ENCODE peak calls at places on chromosomes 7 and 10, in nine cellular contexts. S, R, G, B, Q, U, A, M and D are unnamed samples.

GRCh38 chr10:125125951-125126735 is 34.2 kb downstream of the CTBP2 start:
- DNase-seq in S (no peak), R (no peak), G (no peak), B (no peak), Q (no peak), U (no peak), A (no peak), M (no peak), D (no peak)

GRCh38 chr7:88401009-88401623 is 94.4 kb upstream of the STEAP4 start:
- DNase-seq in S (peak; percentile 23), R (no peak), G (no peak), B (no peak), Q (no peak), U (peak; percentile 22), A (no peak), M (no peak), D (peak; percentile 16)

GRCh38 chr7:111647881-111648280 is 85.6 kb upstream of the IMMP2L start:
- DNase-seq in S (no peak), R (no peak), G (no peak), B (no peak), Q (no peak), U (no peak), A (no peak), M (no peak), D (no peak)

GRCh38 chr7:28155019-28155660 is 25.5 kb downstream of the JAZF1 start:
- DNase-seq in S (no peak), R (no peak), G (no peak), B (no peak), Q (no peak), U (no peak), A (no peak), M (no peak), D (no peak)

GRCh38 chr7:113731571-113731970 is 187.2 kb downstream of the PPP1R3A start:
- DNase-seq in S (no peak), R (no peak), G (no peak), B (no peak), Q (no peak), U (no peak), A (no peak), M (no peak), D (no peak)

GRCh38 chr7:152313879-152314604 is 121.8 kb downstream of the KMT2C start:
- DNase-seq in S (peak; percentile 81), R (peak; percentile 94), G (peak; percentile 53), B (no peak), Q (peak; percentile 57), U (peak; percentile 88), A (peak; percentile 92), M (peak; percentile 12), D (no peak)

GRCh38 chr7:6248581-6248980 is 23.8 kb downstream of the CYTH3 start:
- DNase-seq in S (no peak), R (peak; percentile 86), G (no peak), B (no peak), Q (peak; percentile 41), U (no peak), A (peak; percentile 83), M (no peak), D (no peak)

GRCh38 chr10:21572578-21572977 is 38.5 kb downstream of the MLLT10 start:
- DNase-seq in S (peak; percentile 30), R (peak; percentile 57), G (no peak), B (no peak), Q (peak; percentile 65), U (no peak), A (peak; percentile 42), M (no peak), D (no peak)

GRCh38 chr10:73593812-73594211 is 2.7 kb upstream of the USP54 start:
- DNase-seq in S (no peak), R (no peak), G (no peak), B (no peak), Q (no peak), U (no peak), A (no peak), M (no peak), D (no peak)

GRCh38 chr10:101559596-101560292 is 28.3 kb downstream of the POLL start:
- DNase-seq in S (no peak), R (no peak), G (no peak), B (no peak), Q (no peak), U (no peak), A (no peak), M (no peak), D (no peak)

GRCh38 chr7:4124904-4125477 is 557.1 kb upstream of the FOXK1 start:
- DNase-seq in S (no peak), R (no peak), G (no peak), B (no peak), Q (no peak), U (no peak), A (no peak), M (no peak), D (no peak)

GRCh38 chr10:18164771-18165361 is 24.6 kb downstream of the CACNB2 start:
- DNase-seq in S (no peak), R (peak; percentile 92), G (no peak), B (no peak), Q (no peak), U (no peak), A (peak; percentile 93), M (no peak), D (no peak)

GRCh38 chr7:145718129-145718528 is 398.5 kb upstream of the CNTNAP2 start:
- DNase-seq in S (no peak), R (no peak), G (no peak), B (no peak), Q (no peak), U (no peak), A (no peak), M (no peak), D (no peak)

GRCh38 chr7:83484266-83484665 is 164.7 kb downstream of the SEMA3E start:
- DNase-seq in S (no peak), R (no peak), G (no peak), B (no peak), Q (no peak), U (no peak), A (no peak), M (no peak), D (no peak)

GRCh38 chr7:35545831-35546230 is 149.1 kb downstream of the HERPUD2 start:
- DNase-seq in S (no peak), R (no peak), G (no peak), B (no peak), Q (no peak), U (no peak), A (no peak), M (no peak), D (no peak)

GRCh38 chr10:86217386-86218080 is 149.1 kb downstream of the GRID1 start:
- DNase-seq in S (no peak), R (peak; percentile 51), G (no peak), B (no peak), Q (no peak), U (no peak), A (peak; percentile 41), M (no peak), D (no peak)

GRCh38 chr10:97538839-97539238 is 33.7 kb upstream of the ANKRD2 start:
- DNase-seq in S (no peak), R (no peak), G (no peak), B (no peak), Q (no peak), U (no peak), A (no peak), M (no peak), D (no peak)

DNA sequence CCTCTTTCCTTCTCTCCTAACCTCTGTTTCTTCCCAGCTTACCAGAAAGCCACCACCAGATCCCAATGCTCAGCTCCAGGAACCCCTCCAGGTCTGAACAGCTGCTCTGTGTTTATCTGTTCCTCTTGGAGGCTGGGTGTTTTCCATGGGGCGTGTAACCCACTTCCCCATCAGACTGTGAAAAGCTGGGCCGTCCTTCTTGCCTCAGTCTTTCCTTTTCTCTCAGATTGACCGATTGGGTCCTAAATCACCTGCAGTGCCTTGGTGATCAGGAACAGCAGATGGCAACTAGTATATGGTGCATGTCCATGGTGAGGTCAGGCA is 4.8 kb downstream of the SH3PXD2A start:
- DNase-seq in S (no peak), R (no peak), G (no peak), B (peak; percentile 52), Q (no peak), U (no peak), A (no peak), M (no peak), D (no peak)
- H3K4me1 ChIP-seq in S (peaks cover 7% of the 10 kb centered on the region), R (peaks cover 41% of the 10 kb centered on the region), G (peaks cover 34% of the 10 kb centered on the region), B (peaks cover 61% of the 10 kb centered on the region), Q (peaks cover 56% of the 10 kb centered on the region), U (peaks cover 12% of the 10 kb centered on the region), A (peaks cover 39% of the 10 kb centered on the region), M (peaks cover 13% of the 10 kb centered on the region), D (peaks cover 24% of the 10 kb centered on the region)

GRCh38 chr10:35612385-35613106 is 7.4 kb downstream of the GJD4 start:
- DNase-seq in S (no peak), R (no peak), G (no peak), B (no peak), Q (no peak), U (no peak), A (no peak), M (no peak), D (no peak)
- H3K27ac ChIP-seq in S (no peak overlapping the region), R (no peak overlapping the region), G (no peak overlapping the region), B (no peak overlapping the region), Q (no peak overlapping the region), U (no peak overlapping the region), A (no peak overlapping the region), M (no peak overlapping the region), D (no peak overlapping the region)

DNA sequence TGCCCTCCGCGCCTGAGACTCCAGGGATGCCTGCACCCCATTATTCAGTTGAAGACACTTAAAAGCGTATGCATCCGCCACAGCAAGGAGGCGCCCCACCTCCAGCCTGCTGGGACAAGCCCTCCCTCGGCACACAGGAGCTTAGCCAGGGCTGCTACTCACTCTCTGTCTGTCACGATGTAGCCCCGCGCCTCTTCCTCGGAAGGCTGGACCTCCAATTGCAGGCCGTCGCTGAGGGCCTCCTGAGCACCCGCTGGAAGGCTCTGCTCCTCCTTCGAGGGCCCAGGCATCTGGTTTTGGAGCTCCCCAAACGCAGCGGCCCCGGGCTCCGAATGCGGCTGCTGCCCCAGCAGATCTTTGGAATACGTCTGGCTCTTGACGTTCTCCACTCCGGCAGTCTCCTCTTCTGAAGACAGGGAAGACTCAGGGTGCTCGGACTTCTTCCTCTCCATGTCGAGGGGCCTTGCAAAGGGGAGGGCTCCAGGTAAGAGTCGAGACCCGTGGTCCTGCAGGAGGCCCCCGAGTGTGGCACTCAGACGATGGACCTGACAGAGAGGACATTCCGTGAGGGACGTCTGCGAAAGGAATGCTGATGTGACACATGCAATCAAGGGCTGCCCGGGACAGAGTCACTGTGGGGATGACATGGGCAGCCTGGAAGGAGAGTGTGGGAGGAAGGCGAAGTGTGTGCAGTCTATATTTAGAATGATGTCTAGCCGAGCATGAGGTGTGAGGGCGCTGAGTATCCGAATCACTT is 453.9 kb downstream of the PTPRN2 start:
- DNase-seq in S (no peak), R (no peak), G (no peak), B (no peak), Q (no peak), U (no peak), A (no peak), M (no peak), D (no peak)
- H3K9me3 ChIP-seq in S (peaks cover 7% of the 10 kb centered on the region), R (peaks cover 2% of the 10 kb centered on the region), G (no peaks in the 10 kb centered on the region), B (no peaks in the 10 kb centered on the region), Q (no peaks in the 10 kb centered on the region), U (peaks cover 7% of the 10 kb centered on the region), A (peaks cover 50% of the 10 kb centered on the region), M (no peaks in the 10 kb centered on the region), D (peaks cover 4% of the 10 kb centered on the region)

DNA sequence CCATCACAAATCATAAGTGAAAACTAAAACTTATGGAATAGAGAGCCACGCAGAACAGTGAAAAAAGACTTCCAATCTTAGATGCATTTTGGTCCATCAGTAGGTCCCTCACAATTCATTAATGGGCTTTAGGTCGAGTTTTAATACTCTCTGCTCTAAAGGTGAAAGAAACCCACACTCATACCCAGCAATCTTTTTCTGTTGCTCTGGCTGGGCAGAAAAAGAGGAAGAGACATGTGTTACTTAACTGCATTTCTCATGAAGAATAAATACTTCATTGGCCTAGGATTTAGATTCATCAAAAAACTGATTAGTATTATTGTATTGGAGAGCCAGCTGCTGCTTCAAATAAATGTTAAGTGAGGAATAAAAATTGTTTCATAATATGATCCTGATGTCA is 645.7 kb downstream of the PHTF2 start:
- DNase-seq in S (no peak), R (no peak), G (no peak), B (no peak), Q (no peak), U (no peak), A (no peak), M (no peak), D (no peak)
- H3K4me1 ChIP-seq in S (no peaks in the 10 kb centered on the region), R (no peaks in the 10 kb centered on the region), G (no peaks in the 10 kb centered on the region), B (no peaks in the 10 kb centered on the region), Q (no peaks in the 10 kb centered on the region), U (no peaks in the 10 kb centered on the region), A (no peaks in the 10 kb centered on the region), M (no peaks in the 10 kb centered on the region), D (no peaks in the 10 kb centered on the region)